ENCODE peak calls at places on chromosomes 7 and 10, in five cellular contexts. W is mesendoderm, A is GM23248, G is neuronal stem cell, H is hepatocyte. S is an unnamed sample.

GRCh38 chr10:16521311-16522016 is at the start of gene C1QL3:
- DNase-seq in W (peak; percentile 55), A (peak; percentile 64), G (no peak), H (peak; percentile 53), S (no peak)

GRCh38 chr7:7207876-7208275 is 25.5 kb downstream of the C1GALT1 start:
- DNase-seq in W (no peak), A (no peak), G (no peak), H (no peak), S (no peak)

GRCh38 chr7:155381852-155382801 is 75.8 kb upstream of the EN2 start:
- DNase-seq in W (no peak), A (peak; percentile 23), G (no peak), H (no peak), S (no peak)

GRCh38 chr7:15783971-15784693 is 97.6 kb upstream of the MEOX2 start:
- DNase-seq in W (peak; percentile 54), A (no peak), G (no peak), H (no peak), S (no peak)

GRCh38 chr7:2452074-2452507 is 24.1 kb downstream of the GRIFIN start:
- DNase-seq in W (peak; percentile 33), A (no peak), G (no peak), H (peak; percentile 28), S (peak; percentile 26)

GRCh38 chr7:135147341-135147898 is 452 bp upstream of the TMEM140 start:
- DNase-seq in W (no peak), A (peak; percentile 46), G (no peak), H (peak; percentile 29), S (no peak)

GRCh38 chr10:34327184-34327583 is 487.9 kb downstream of the PARD3 start:
- DNase-seq in W (peak; percentile 22), A (no peak), G (no peak), H (no peak), S (peak; percentile 41)

GRCh38 chr10:91838199-91838598 is 40.0 kb downstream of the TNKS2 start:
- DNase-seq in W (no peak), A (no peak), G (no peak), H (no peak), S (peak; percentile 24)

GRCh38 chr10:103226011-103226410 is 19.7 kb upstream of the RPEL1 start:
- DNase-seq in W (no peak), A (peak; percentile 61), G (no peak), H (no peak), S (no peak)

GRCh38 chr10:14648936-14649335 is 125.8 kb downstream of the FAM107B start:
- DNase-seq in W (no peak), A (no peak), G (no peak), H (no peak), S (no peak)
- H3K4me3 ChIP-seq in W (no peak overlapping the region), A (no peak overlapping the region), G (no peak overlapping the region), H (no peak overlapping the region), S (peak overlapping the region; percentile 15)

DNA sequence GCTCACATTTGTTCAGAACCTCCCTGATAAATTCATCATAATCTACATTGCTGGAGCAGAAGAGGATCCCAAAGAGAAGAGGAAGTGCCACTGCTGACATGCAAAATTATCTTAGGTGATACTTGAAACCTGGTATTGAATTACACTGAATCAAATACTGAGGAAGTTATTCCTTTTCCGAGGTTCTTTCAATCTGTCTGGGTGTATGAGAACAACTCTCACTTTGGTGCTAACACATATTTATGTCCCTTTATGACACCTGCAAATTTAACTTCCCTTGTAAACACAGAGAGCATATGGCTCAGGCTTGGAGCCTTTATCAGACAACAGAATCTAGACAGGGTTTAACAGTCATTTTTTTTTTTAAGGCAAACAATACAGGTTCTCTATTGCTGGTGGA is 131.4 kb downstream of the SRPK2 start:
- DNase-seq in W (no peak), A (no peak), G (no peak), H (no peak), S (no peak)
- H3K4me3 ChIP-seq in W (no peak overlapping the region), A (no peak overlapping the region), G (no peak overlapping the region), H (no peak overlapping the region), S (no peak overlapping the region)

GRCh38 chr7:151868805-151869188 is 8.1 kb downstream of the PRKAG2 start:
- DNase-seq in W (no peak), A (peak; percentile 33), G (no peak), H (no peak), S (no peak)
- H3K4me3 ChIP-seq in W (no peak overlapping the region), A (no peak overlapping the region), G (no peak overlapping the region), H (no peak overlapping the region), S (no peak overlapping the region)

GRCh38 chr7:34064511-34065158 is 159.3 kb downstream of the BMPER start:
- DNase-seq in W (no peak), A (no peak), G (no peak), H (no peak), S (no peak)
- H3K4me3 ChIP-seq in W (no peak overlapping the region), A (no peak overlapping the region), G (no peak overlapping the region), H (no peak overlapping the region), S (no peak overlapping the region)

GRCh38 chr10:60305394-60305892 is 84.2 kb downstream of the ANK3 start:
- DNase-seq in W (no peak), A (peak; percentile 48), G (no peak), H (no peak), S (peak; percentile 27)
- H3K4me3 ChIP-seq in W (no peak overlapping the region), A (peak overlapping the region; percentile 31), G (no peak overlapping the region), H (no peak overlapping the region), S (peak overlapping the region; percentile 35)

GRCh38 chr10:21534611-21535493 is 820 bp downstream of the MLLT10 start:
- DNase-seq in W (peak; percentile 87), A (peak; percentile 79), G (no peak), H (peak; percentile 83), S (peak; percentile 70)
- H3K4me3 ChIP-seq in W (peak overlapping the region; percentile 89), A (peak overlapping the region; percentile 75), G (peak overlapping the region; percentile 95), H (peak overlapping the region; percentile 65), S (peak overlapping the region; percentile 66)

S was measured in BE2C.